ENCODE peak calls at places on chromosomes 2 and 18, in seven cellular contexts. E is foreskin fibroblast; F is esophagus muscularis mucosa; B is body of pancreas; Q is IMR-90; H is CD8-positive, alpha-beta T cell; K is mammary epithelial cell. N is an unnamed sample.

GRCh38 chr2:16773080-16773713 is 107.6 kb upstream of the CYRIA start:
- DNase-seq in E (peak; percentile 53), F (no peak), B (peak; percentile 33), Q (peak; percentile 42), H (no peak), K (peak; percentile 55), N (peak; percentile 15)

GRCh38 chr2:229810786-229811185 is 96.4 kb upstream of the DNER start:
- DNase-seq in E (peak; percentile 52), F (no peak), B (no peak), Q (peak; percentile 74), H (no peak), K (no peak), N (no peak)

GRCh38 chr2:152861349-152861942 is 143.0 kb downstream of the ARL6IP6 start:
- DNase-seq in E (peak; percentile 1), F (no peak), B (peak; percentile 39), Q (peak; percentile 12), H (no peak), K (peak; percentile 14), N (no peak)

GRCh38 chr2:15243762-15244161 is 317.4 kb downstream of the NBAS start:
- DNase-seq in E (peak; percentile 47), F (no peak), B (no peak), Q (peak; percentile 46), H (no peak), K (no peak), N (no peak)

GRCh38 chr18:73980289-73980979 is 167.2 kb downstream of the FBXO15 start:
- DNase-seq in E (peak; percentile 20), F (peak; percentile 77), B (no peak), Q (peak; percentile 25), H (no peak), K (peak; percentile 23), N (no peak)

GRCh38 chr2:226797289-226797988 is 2.2 kb downstream of the IRS1 start:
- DNase-seq in E (peak; percentile 88), F (no peak), B (peak; percentile 23), Q (peak; percentile 75), H (no peak), K (no peak), N (no peak)

GRCh38 chr18:32298289-32298688 is 108.5 kb downstream of the MEP1B start:
- DNase-seq in E (peak; percentile 44), F (no peak), B (no peak), Q (no peak), H (no peak), K (no peak), N (no peak)

GRCh38 chr18:39746201-39746600 is 2180.6 kb upstream of the CELF4 start:
- DNase-seq in E (no peak), F (no peak), B (no peak), Q (peak; percentile 1), H (no peak), K (no peak), N (no peak)

GRCh38 chr2:48433682-48434081 is 96.3 kb upstream of the STON1 start:
- DNase-seq in E (no peak), F (no peak), B (no peak), Q (no peak), H (no peak), K (no peak), N (no peak)

GRCh38 chr2:199861116-199861774 is 10.3 kb upstream of the FTCDNL1 start:
- DNase-seq in E (peak; percentile 51), F (no peak), B (no peak), Q (peak; percentile 38), H (no peak), K (no peak), N (no peak)

GRCh38 chr18:50590625-50591024 is 30.7 kb downstream of the MAPK4 start:
- DNase-seq in E (no peak), F (no peak), B (no peak), Q (no peak), H (no peak), K (no peak), N (no peak)

GRCh38 chr18:7177131-7177744 is 53.7 kb upstream of the LRRC30 start:
- DNase-seq in E (peak; percentile 86), F (no peak), B (peak; percentile 55), Q (peak; percentile 85), H (no peak), K (peak; percentile 72), N (peak; percentile 25)

GRCh38 chr2:15807418-15808220 is 132.7 kb upstream of the MYCN start:
- DNase-seq in E (no peak), F (no peak), B (no peak), Q (no peak), H (no peak), K (no peak), N (no peak)

GRCh38 chr2:165787334-165787733 is 6.7 kb downstream of the GALNT3 start:
- DNase-seq in E (peak; percentile 35), F (no peak), B (no peak), Q (peak; percentile 41), H (no peak), K (no peak), N (no peak)

GRCh38 chr2:237315170-237315880 is 98.6 kb downstream of the COL6A3 start:
- DNase-seq in E (peak; percentile 97), F (no peak), B (peak; percentile 73), Q (peak; percentile 98), H (no peak), K (no peak), N (no peak)

GRCh38 chr2:180231015-180231414 is 223.9 kb upstream of the CWC22 start:
- DNase-seq in E (peak; percentile 14), F (no peak), B (no peak), Q (no peak), H (no peak), K (no peak), N (no peak)

GRCh38 chr2:4085186-4085585 is 381.8 kb downstream of the DCDC2C start:
- DNase-seq in E (no peak), F (no peak), B (no peak), Q (no peak), H (no peak), K (no peak), N (no peak)

GRCh38 chr2:4091869-4092268 is 388.5 kb downstream of the DCDC2C start:
- DNase-seq in E (no peak), F (no peak), B (no peak), Q (no peak), H (no peak), K (no peak), N (no peak)

GRCh38 chr2:4094743-4095142 is 391.4 kb downstream of the DCDC2C start:
- DNase-seq in E (no peak), F (no peak), B (no peak), Q (no peak), H (no peak), K (no peak), N (no peak)

DNA sequence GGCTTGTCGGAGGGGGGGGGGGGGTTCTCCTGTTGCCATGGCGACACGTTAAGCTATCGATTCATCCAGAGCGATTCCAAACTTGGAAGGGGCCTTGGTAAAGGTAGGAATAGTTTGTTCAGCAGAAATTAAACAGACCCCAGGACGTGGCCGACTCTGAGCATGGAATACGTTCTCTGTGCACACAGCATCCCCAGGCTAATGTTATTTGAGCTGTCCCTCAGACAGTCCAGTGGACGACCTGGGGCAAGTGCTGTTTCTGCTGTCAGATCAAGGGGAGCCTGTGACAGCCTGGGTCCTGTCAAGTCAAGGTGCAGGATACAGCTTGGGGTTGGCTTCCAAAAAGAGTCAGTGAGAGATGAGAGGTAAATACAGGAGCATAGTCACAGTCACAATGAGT is 387.6 kb downstream of the DCDC2C start:
- DNase-seq in E (no peak), F (peak; percentile 81), B (no peak), Q (no peak), H (no peak), K (no peak), N (no peak)
- H3K4me3 ChIP-seq in E (no peak overlapping the region), F (no peak overlapping the region), B (no peak overlapping the region), Q (no peak overlapping the region), H (no peak overlapping the region), K (no peak overlapping the region), N (no peak overlapping the region)

DNA sequence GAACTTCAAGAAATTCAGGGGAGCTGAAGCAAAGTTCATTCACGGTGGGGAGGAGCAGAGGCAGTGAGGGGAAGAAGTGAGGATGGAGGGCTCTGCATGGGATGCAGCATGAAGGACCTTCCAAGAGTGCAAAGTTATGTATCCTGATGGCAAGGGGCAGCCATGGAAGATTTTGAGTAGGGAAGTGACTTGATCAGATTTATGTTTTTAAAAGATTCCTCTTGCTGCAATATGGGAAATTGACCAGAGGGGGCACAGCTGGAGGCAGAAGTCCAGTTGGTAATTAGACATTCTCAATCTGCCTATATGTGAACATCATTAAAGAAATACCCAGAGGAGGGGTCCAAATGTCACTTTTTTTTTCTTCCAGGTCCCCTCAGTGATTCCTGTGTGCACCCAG is 21.5 kb upstream of the ANXA4 start:
- DNase-seq in E (peak; percentile 57), F (no peak), B (no peak), Q (peak; percentile 18), H (no peak), K (no peak), N (no peak)
- TF ChIP-seq CTCF in E (peak; percentile 50), F (no peak), B (no peak), Q (peak; percentile 48), H (no peak), K (peak; percentile 39), N (peak; percentile 44)

GRCh38 chr2:197378494-197378972 is 56.3 kb downstream of the SF3B1 start:
- DNase-seq in E (peak; percentile 70), F (no peak), B (peak; percentile 59), Q (peak; percentile 44), H (peak; percentile 24), K (peak; percentile 25), N (no peak)
- H3K4me3 ChIP-seq in E (no peak overlapping the region), F (no peak overlapping the region), B (no peak overlapping the region), Q (no peak overlapping the region), H (no peak overlapping the region), K (no peak overlapping the region), N (no peak overlapping the region)

GRCh38 chr2:11745613-11746375 is 638 bp upstream of the LPIN1 start:
- DNase-seq in E (no peak), F (no peak), B (no peak), Q (no peak), H (no peak), K (no peak), N (no peak)

GRCh38 chr2:11743846-11744553 is 2.4 kb upstream of the LPIN1 start:
- DNase-seq in E (peak; percentile 100), F (peak; percentile 95), B (peak; percentile 93), Q (peak; percentile 100), H (no peak), K (peak; percentile 100), N (peak; percentile 97)

GRCh38 chr2:11746376-11746806 is at the start of gene LPIN1:
- DNase-seq in E (peak; percentile 95), F (peak; percentile 98), B (peak; percentile 92), Q (peak; percentile 82), H (peak; percentile 79), K (peak; percentile 78), N (no peak)

GRCh38 chr2:11743531-11743815 is 3.0 kb upstream of the LPIN1 start:
- DNase-seq in E (no peak), F (no peak), B (no peak), Q (no peak), H (no peak), K (no peak), N (no peak)

DNA sequence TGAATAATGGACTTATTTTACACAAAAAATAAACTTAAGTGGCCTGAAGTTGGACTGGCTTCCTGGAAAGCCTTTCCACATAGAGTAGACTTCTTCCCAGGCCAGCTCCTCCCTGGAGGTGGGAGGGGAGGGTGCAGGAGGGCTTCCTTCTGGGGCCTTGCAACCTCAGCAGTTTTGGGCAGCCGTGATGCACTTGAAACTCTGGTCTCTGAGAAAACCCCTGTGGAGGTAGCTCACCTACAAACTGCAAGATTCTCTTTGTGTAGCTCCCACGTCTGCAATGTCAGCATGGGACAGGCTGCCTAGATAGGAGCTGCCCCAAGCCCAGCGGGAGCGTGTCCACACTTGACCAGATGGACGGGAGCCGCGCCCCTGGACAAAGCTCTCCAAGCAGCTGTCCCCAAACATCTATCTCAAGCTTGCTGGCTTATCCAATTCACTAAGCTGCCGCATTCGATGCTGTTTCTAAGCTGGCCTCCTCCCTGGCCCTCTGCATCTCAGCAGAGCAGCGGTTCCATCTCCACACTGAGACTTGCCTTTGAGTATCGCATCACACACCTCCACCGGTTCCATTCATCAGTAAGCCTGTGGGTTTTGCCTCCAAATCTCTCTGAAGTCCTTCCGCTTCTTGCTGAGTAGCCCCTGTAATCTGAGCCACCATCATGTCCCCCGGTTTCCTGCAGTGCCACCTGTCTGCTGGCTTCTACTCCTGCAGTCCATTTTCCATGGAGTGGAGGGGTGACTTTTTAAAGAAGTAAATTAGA is 1.6 kb upstream of the LPIN1 start:
- DNase-seq in E (peak; percentile 72), F (no peak), B (no peak), Q (peak; percentile 59), H (no peak), K (no peak), N (no peak)
- TF ChIP-seq CTCF in E (peak; percentile 41), F (peak; percentile 42), B (no peak), Q (peak; percentile 41), H (peak; percentile 20), K (peak; percentile 44), N (peak; percentile 56)